ENCODE peak calls at places on chromosome 9, in eight cellular contexts. O is OCI-LY7; D is dorsolateral prefrontal cortex; Y is psoas muscle; S is kidney; U is fibroblast of the aortic adventitia; W is CD4-positive, CD25-positive, alpha-beta regulatory T cell; Z is GM06990. N is an unnamed sample.

GRCh38 chr9:134057751-134058701 is 9.8 kb downstream of the BRD3 start:
- DNase-seq in O (no peak), Z (no peak), W (no peak), S (peak; percentile 76), Y (peak; percentile 51), U (no peak), D (peak; percentile 44), N (no peak)

GRCh38 chr9:135736265-135736978 is 34.4 kb downstream of the KCNT1 start:
- DNase-seq in U (no peak), W (no peak), Z (no peak), O (no peak), Y (no peak), D (no peak), S (no peak), N (no peak)

GRCh38 chr9:27622688-27623340 is 49.5 kb upstream of the C9orf72 start:
- DNase-seq in D (no peak), Y (no peak), O (no peak), W (no peak), S (no peak), U (no peak), Z (no peak), N (no peak)

GRCh38 chr9:86601697-86602096 is 247.5 kb upstream of the TUT7 start:
- DNase-seq in W (no peak), D (no peak), U (no peak), O (no peak), Z (no peak), S (no peak), Y (no peak), N (no peak)

GRCh38 chr9:12973702-12974101 is 198.9 kb downstream of the LURAP1L start:
- DNase-seq in Y (no peak), U (peak; percentile 54), O (no peak), W (no peak), D (no peak), S (no peak), Z (no peak), N (no peak)

GRCh38 chr9:115058175-115058574 is 59.8 kb downstream of the TNC start:
- DNase-seq in D (no peak), Z (no peak), W (no peak), S (no peak), Y (no peak), U (no peak), O (no peak), N (no peak)

GRCh38 chr9:134066923-134067851 is 639 bp downstream of the BRD3 start:
- DNase-seq in W (peak; percentile 30), O (peak; percentile 47), D (no peak), Z (peak; percentile 56), S (peak; percentile 80), Y (peak; percentile 66), U (peak; percentile 19), N (no peak)

GRCh38 chr9:135136991-135137390 is 49.5 kb downstream of the OLFM1 start:
- DNase-seq in S (no peak), W (no peak), D (no peak), Z (no peak), Y (no peak), O (no peak), U (no peak), N (peak; percentile 40)

GRCh38 chr9:136799854-136800657 is 3.9 kb downstream of the CCDC183 start:
- DNase-seq in S (peak; percentile 96), W (peak; percentile 78), D (peak; percentile 82), Y (peak; percentile 80), U (peak; percentile 18), Z (peak; percentile 85), O (peak; percentile 84), N (peak; percentile 93)

GRCh38 chr9:117120061-117120460 is 294.8 kb downstream of the ASTN2 start:
- DNase-seq in S (no peak), D (no peak), W (no peak), O (no peak), Z (no peak), U (no peak), Y (no peak), N (no peak)

GRCh38 chr9:135993840-135994776 is 32.9 kb upstream of the UBAC1 start:
- DNase-seq in Z (no peak), Y (no peak), O (no peak), S (no peak), W (no peak), U (no peak), D (no peak), N (no peak)

GRCh38 chr9:79763861-79764260 is 192.1 kb downstream of the TLE4 start:
- DNase-seq in O (no peak), Z (no peak), Y (peak; percentile 54), W (no peak), D (no peak), S (no peak), U (no peak), N (no peak)

GRCh38 chr9:104748359-104749031 is 1.0 kb downstream of the NIPSNAP3A start:
- DNase-seq in O (peak; percentile 17), S (no peak), W (no peak), Z (no peak), U (peak; percentile 48), D (no peak), Y (no peak), N (no peak)

GRCh38 chr9:130284249-130284625 is 18.7 kb downstream of the HMCN2 start:
- DNase-seq in Y (no peak), O (no peak), W (no peak), Z (no peak), D (no peak), U (no peak), S (peak; percentile 43), N (no peak)
- H3K4me3 ChIP-seq in Y (no peak overlapping the region), O (no peak overlapping the region), W (no peak overlapping the region), Z (no peak overlapping the region), D (no peak overlapping the region), U (no peak overlapping the region), S (no peak overlapping the region), N (no peak overlapping the region)

GRCh38 chr9:88965473-88965872 is 25.8 kb upstream of the S1PR3 start:
- DNase-seq in O (no peak), D (no peak), W (no peak), S (no peak), U (no peak), Z (no peak), Y (no peak), N (no peak)
- H3K4me3 ChIP-seq in O (no peak overlapping the region), D (no peak overlapping the region), W (no peak overlapping the region), S (no peak overlapping the region), U (no peak overlapping the region), Z (no peak overlapping the region), Y (no peak overlapping the region), N (no peak overlapping the region)

GRCh38 chr9:127878001-127878651 is 651 bp upstream of the AK1 start:
- DNase-seq in W (no peak), O (no peak), Y (no peak), U (no peak), D (no peak), S (no peak), Z (no peak), N (peak; percentile 46)
- H3K4me3 ChIP-seq in W (no peak overlapping the region), O (no peak overlapping the region), Y (peak overlapping the region; percentile 78), U (peak overlapping the region; percentile 74), D (peak overlapping the region; percentile 61), S (peak overlapping the region; percentile 81), Z (no peak overlapping the region), N (peak overlapping the region; percentile 76)

GRCh38 chr9:77848897-77849296 is 182.7 kb downstream of the GNAQ start:
- DNase-seq in O (no peak), U (peak; percentile 88), Z (no peak), S (peak; percentile 82), Y (peak; percentile 77), D (peak; percentile 55), W (no peak), N (no peak)
- H3K4me3 ChIP-seq in O (no peak overlapping the region), U (no peak overlapping the region), Z (no peak overlapping the region), S (no peak overlapping the region), Y (no peak overlapping the region), D (no peak overlapping the region), W (no peak overlapping the region), N (no peak overlapping the region)

GRCh38 chr9:84789463-84789830 is 119.9 kb downstream of the NTRK2 start:
- DNase-seq in S (no peak), Z (no peak), Y (no peak), O (no peak), W (no peak), U (no peak), D (no peak), N (no peak)
- H3K4me3 ChIP-seq in S (no peak overlapping the region), Z (no peak overlapping the region), Y (no peak overlapping the region), O (no peak overlapping the region), W (no peak overlapping the region), U (no peak overlapping the region), D (no peak overlapping the region), N (no peak overlapping the region)

GRCh38 chr9:125635888-125636287 is 71.1 kb downstream of the MAPKAP1 start:
- DNase-seq in S (no peak), D (no peak), U (no peak), O (no peak), Y (no peak), W (no peak), Z (no peak), N (no peak)
- H3K4me3 ChIP-seq in S (no peak overlapping the region), D (no peak overlapping the region), U (no peak overlapping the region), O (no peak overlapping the region), Y (no peak overlapping the region), W (no peak overlapping the region), Z (no peak overlapping the region), N (no peak overlapping the region)

N was measured in neuronal stem cell.